ENCODE peak calls at places on chromosomes 7 and 10, in ten cellular contexts. Q is DND-41; X is stimulated activated CD4-positive, alpha-beta T cell treated with anti-CD3 and anti-CD28 coated beads, TNF-alpha, amount 100 ng/mL, for 1 hour; O is T-helper 2 cell; P is activated T-helper 9 cell treated with anti-CD3 and anti-CD28 coated beads, Interleukin-2, amount 50 U/mL, for 16 hours; D is progenitor cell of endocrine pancreas; I is breast epithelium; E is SK-N-DZ; A is EH; T is stimulated activated naive CD8-positive, alpha-beta T cell treated with anti-CD3 and anti-CD28 coated beads, Interleukin-15, Interleukin-2, amounts not matched to agents 100 U/mL and 50 U/mL, for 24 hours. M is an unnamed sample.

GRCh38 chr10:24206926-24207701 is 1.8 kb upstream of the KIAA1217 start:
- DNase-seq in P (no peak), T (no peak), X (no peak), A (no peak), I (no peak), O (no peak), Q (no peak), E (no peak), D (no peak), M (no peak)

GRCh38 chr10:122498521-122498920 is 37.2 kb downstream of the HTRA1 start:
- DNase-seq in P (no peak), I (no peak), A (no peak), T (no peak), Q (no peak), D (no peak), O (no peak), X (no peak), E (no peak), M (no peak)

GRCh38 chr7:100044719-100045118 is 4.9 kb upstream of the ZSCAN21 start:
- DNase-seq in T (no peak), P (no peak), I (no peak), O (no peak), Q (no peak), E (no peak), A (no peak), D (no peak), X (no peak), M (no peak)

GRCh38 chr10:43090664-43091063 is 13.8 kb downstream of the RET start:
- DNase-seq in D (no peak), Q (no peak), E (no peak), P (no peak), T (no peak), I (no peak), A (no peak), O (no peak), X (no peak), M (no peak)

GRCh38 chr10:52424343-52424742 is 110.3 kb downstream of the DKK1 start:
- DNase-seq in O (no peak), D (no peak), A (peak), T (no peak), P (no peak), E (no peak), X (no peak), Q (no peak), I (no peak), M (no peak)

GRCh38 chr10:73060738-73061635 is 35.7 kb downstream of the P4HA1 start:
- DNase-seq in D (no peak), A (peak), I (no peak), E (peak), P (no peak), X (no peak), T (no peak), Q (no peak), O (no peak), M (no peak)

GRCh38 chr7:9645756-9646155 is 1212.3 kb downstream of the NXPH1 start:
- DNase-seq in X (no peak), I (no peak), O (no peak), Q (no peak), P (no peak), A (no peak), T (no peak), D (no peak), E (no peak), M (no peak)

GRCh38 chr7:157431951-157432540 is 95.2 kb downstream of the DNAJB6 start:
- DNase-seq in D (no peak), I (no peak), X (no peak), A (no peak), T (no peak), P (no peak), E (no peak), O (no peak), Q (no peak), M (no peak)

GRCh38 chr10:34789993-34790506 is 25.0 kb downstream of the PARD3 start:
- DNase-seq in I (no peak), P (no peak), T (no peak), X (no peak), O (no peak), Q (no peak), A (no peak), E (no peak), D (no peak), M (no peak)

GRCh38 chr10:132452216-132452650 is 55.2 kb downstream of the PWWP2B start:
- DNase-seq in P (no peak), Q (no peak), A (peak), D (no peak), E (no peak), I (no peak), X (no peak), O (no peak), T (no peak), M (peak)

GRCh38 chr10:17147884-17148494 is 18.4 kb upstream of the CUBN start:
- DNase-seq in I (no peak), Q (no peak), E (no peak), P (no peak), X (no peak), O (no peak), A (no peak), D (no peak), T (no peak), M (no peak)

GRCh38 chr10:17006631-17007161 is 122.9 kb downstream of the CUBN start:
- DNase-seq in P (no peak), I (no peak), O (no peak), X (no peak), T (no peak), A (peak), D (no peak), E (no peak), Q (no peak), M (no peak)

GRCh38 chr7:13822678-13823077 is 166.8 kb downstream of the ETV1 start:
- DNase-seq in A (no peak), O (no peak), E (no peak), I (no peak), T (no peak), P (no peak), Q (no peak), D (no peak), X (no peak), M (no peak)

GRCh38 chr7:11341285-11341944 is 367.7 kb downstream of the PHF14 start:
- DNase-seq in E (peak), D (no peak), Q (no peak), I (no peak), X (no peak), P (no peak), T (no peak), O (no peak), A (peak), M (no peak)

GRCh38 chr7:81285142-81285871 is 366.5 kb upstream of the SEMA3C start:
- DNase-seq in E (no peak), O (no peak), T (no peak), I (no peak), A (peak), P (no peak), X (no peak), Q (no peak), D (no peak), M (no peak)

GRCh38 chr7:45888185-45888992 is at the start of gene IGFBP1:
- DNase-seq in P (no peak), D (peak), O (no peak), I (no peak), A (peak), X (no peak), E (peak), Q (no peak), T (no peak), M (no peak)

GRCh38 chr7:105656922-105657521 is 75.7 kb upstream of the EFCAB10 start:
- DNase-seq in O (peak), T (peak), X (peak), Q (peak), P (peak), E (no peak), D (no peak), A (peak), I (no peak), M (peak)

GRCh38 chr7:36895112-36895511 is 170.8 kb upstream of the AOAH start:
- DNase-seq in P (no peak), D (no peak), I (no peak), A (no peak), T (no peak), O (no peak), Q (no peak), E (no peak), X (no peak), M (no peak)